ENCODE peak calls at places on chromosomes 1 and 21, in ten cellular contexts. D is mammary epithelial cell, B is suprapubic skin, S is pancreas, O is GM23338, W is aorta, G is Peyer's patch, A is ovary, V is fibroblast of lung, F is heart right ventricle. H is an unnamed sample.

GRCh38 chr1:170836146-170836545 is 99.2 kb upstream of the MROH9 start:
- DNase-seq in D (no peak), B (no peak), S (no peak), O (no peak), W (no peak), G (no peak), A (no peak), V (peak; percentile 7), F (no peak), H (no peak)

GRCh38 chr1:228225740-228226139 is 17.9 kb downstream of the OBSCN start:
- DNase-seq in D (no peak), B (no peak), S (no peak), O (no peak), W (no peak), G (no peak), A (no peak), V (no peak), F (no peak), H (no peak)

GRCh38 chr1:9280015-9280860 is 12.5 kb upstream of the SPSB1 start:
- DNase-seq in D (peak; percentile 88), B (peak; percentile 83), S (no peak), O (peak; percentile 43), W (peak; percentile 92), G (no peak), A (peak; percentile 60), V (peak; percentile 89), F (no peak), H (no peak)

GRCh38 chr1:32770221-32770731 is 46.9 kb downstream of the YARS1 start:
- DNase-seq in D (no peak), B (no peak), S (no peak), O (no peak), W (peak; percentile 75), G (no peak), A (peak; percentile 20), V (no peak), F (no peak), H (no peak)

GRCh38 chr1:21182181-21182711 is 5.5 kb upstream of the EIF4G3 start:
- DNase-seq in D (no peak), B (no peak), S (no peak), O (no peak), W (peak; percentile 39), G (no peak), A (no peak), V (no peak), F (no peak), H (no peak)

GRCh38 chr1:200245492-200245891 is 164.3 kb downstream of the ZNF281 start:
- DNase-seq in D (peak; percentile 64), B (no peak), S (peak; percentile 46), O (no peak), W (no peak), G (no peak), A (no peak), V (peak; percentile 39), F (peak; percentile 14), H (no peak)

GRCh38 chr1:70840260-70840953 is 207.2 kb downstream of the PTGER3 start:
- DNase-seq in D (no peak), B (no peak), S (no peak), O (no peak), W (no peak), G (no peak), A (no peak), V (no peak), F (no peak), H (no peak)

GRCh38 chr1:75083848-75084514 is 50.2 kb upstream of the LHX8 start:
- DNase-seq in D (peak; percentile 70), B (no peak), S (no peak), O (peak; percentile 30), W (no peak), G (no peak), A (no peak), V (no peak), F (no peak), H (no peak)

GRCh38 chr1:234918216-234918841 is 210.3 kb downstream of the TOMM20 start:
- DNase-seq in D (no peak), B (peak; percentile 65), S (peak; percentile 46), O (peak; percentile 37), W (peak; percentile 80), G (no peak), A (no peak), V (no peak), F (peak; percentile 54), H (no peak)

GRCh38 chr1:80218112-80218511 is 1211.6 kb upstream of the ADGRL4 start:
- DNase-seq in D (peak; percentile 60), B (no peak), S (no peak), O (peak; percentile 80), W (no peak), G (no peak), A (no peak), V (peak; percentile 75), F (no peak), H (no peak)

GRCh38 chr21:33943293-33943692 is 27.7 kb upstream of the ATP5PO start:
- DNase-seq in D (peak; percentile 38), B (no peak), S (no peak), O (no peak), W (no peak), G (no peak), A (no peak), V (no peak), F (no peak), H (no peak)

GRCh38 chr1:239268941-239269340 is 117.4 kb upstream of the CHRM3 start:
- DNase-seq in D (no peak), B (no peak), S (no peak), O (no peak), W (no peak), G (no peak), A (no peak), V (no peak), F (no peak), H (no peak)

GRCh38 chr1:94753171-94753972 is 66.8 kb upstream of the SLC44A3 start:
- DNase-seq in D (no peak), B (no peak), S (peak; percentile 58), O (no peak), W (no peak), G (no peak), A (peak; percentile 56), V (peak; percentile 31), F (peak; percentile 67), H (no peak)

GRCh38 chr1:89894210-89894668 is 73.4 kb downstream of the LRRC8D start:
- DNase-seq in D (peak; percentile 47), B (no peak), S (no peak), O (no peak), W (no peak), G (no peak), A (no peak), V (peak; percentile 80), F (no peak), H (no peak)

GRCh38 chr21:44301093-44301492 is 1.2 kb downstream of the PFKL start:
- DNase-seq in D (no peak), B (no peak), S (no peak), O (no peak), W (no peak), G (no peak), A (no peak), V (no peak), F (no peak), H (no peak)

GRCh38 chr1:12617901-12618660 is at the start of gene DHRS3:
- DNase-seq in D (peak; percentile 96), B (peak; percentile 87), S (peak; percentile 84), O (peak; percentile 91), W (peak; percentile 91), G (peak; percentile 48), A (peak; percentile 71), V (peak; percentile 77), F (peak; percentile 84), H (peak; percentile 53)

GRCh38 chr1:21706151-21706835 is 37.1 kb upstream of the RAP1GAP start:
- DNase-seq in D (no peak), B (no peak), S (no peak), O (peak; percentile 75), W (no peak), G (no peak), A (no peak), V (peak; percentile 2), F (no peak), H (no peak)

GRCh38 chr1:23356451-23356850 is 12.4 kb upstream of the HNRNPR start:
- DNase-seq in D (no peak), B (no peak), S (no peak), O (no peak), W (no peak), G (no peak), A (no peak), V (no peak), F (no peak), H (no peak)

GRCh38 chr1:39882152-39882551 is 1.2 kb downstream of the TRIT1 start:
- DNase-seq in D (no peak), B (no peak), S (no peak), O (no peak), W (no peak), G (no peak), A (no peak), V (no peak), F (no peak), H (no peak)

GRCh38 chr1:112532074-112532473 is 23.3 kb downstream of the WNT2B start:
- DNase-seq in D (no peak), B (no peak), S (no peak), O (no peak), W (no peak), G (no peak), A (no peak), V (no peak), F (no peak), H (no peak)
- H3K27ac ChIP-seq in D (no peak overlapping the region), B (peak overlapping the region; percentile 24), S (no peak overlapping the region), O (no peak overlapping the region), W (no peak overlapping the region), G (no peak overlapping the region), A (no peak overlapping the region), V (no peak overlapping the region), F (no peak overlapping the region), H (no peak overlapping the region)

DNA sequence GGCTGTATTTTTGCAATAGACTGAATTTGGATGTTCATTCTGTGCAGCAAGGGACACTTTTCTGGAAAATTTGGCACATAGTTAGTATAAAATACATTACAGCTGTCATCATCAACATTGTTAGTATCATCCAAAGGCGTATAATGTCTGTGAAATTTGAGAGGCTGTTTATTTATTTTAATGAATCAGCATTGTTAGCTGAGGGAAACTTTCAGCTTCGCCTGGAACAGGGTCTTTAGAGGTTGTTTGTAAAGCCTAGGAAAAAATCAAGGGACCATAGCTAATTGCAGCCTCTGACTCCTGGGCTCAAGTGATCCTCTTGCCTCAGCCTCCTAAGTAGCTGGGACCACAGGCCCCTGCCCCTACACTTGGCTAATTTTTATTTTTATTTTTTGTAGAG is 106.8 kb upstream of the USP24 start:
- DNase-seq in D (no peak), B (no peak), S (no peak), O (no peak), W (no peak), G (no peak), A (no peak), V (peak; percentile 83), F (no peak), H (no peak)
- H3K27ac ChIP-seq in D (no peak overlapping the region), B (no peak overlapping the region), S (no peak overlapping the region), O (no peak overlapping the region), W (no peak overlapping the region), G (no peak overlapping the region), A (no peak overlapping the region), V (no peak overlapping the region), F (no peak overlapping the region), H (no peak overlapping the region)

GRCh38 chr1:56507925-56508522 is 71.3 kb downstream of the PLPP3 start:
- DNase-seq in D (no peak), B (no peak), S (no peak), O (no peak), W (no peak), G (no peak), A (no peak), V (no peak), F (peak; percentile 24), H (no peak)
- H3K27ac ChIP-seq in D (no peak overlapping the region), B (no peak overlapping the region), S (peak overlapping the region; percentile 73), O (no peak overlapping the region), W (no peak overlapping the region), G (peak overlapping the region; percentile 34), A (no peak overlapping the region), V (peak overlapping the region; percentile 7), F (peak overlapping the region; percentile 83), H (no peak overlapping the region)

GRCh38 chr1:15137807-15138206 is 15.7 kb upstream of the TMEM51 start:
- DNase-seq in D (no peak), B (no peak), S (peak; percentile 75), O (no peak), W (no peak), G (no peak), A (no peak), V (no peak), F (no peak), H (no peak)
- H3K27ac ChIP-seq in D (no peak overlapping the region), B (no peak overlapping the region), S (peak overlapping the region; percentile 78), O (no peak overlapping the region), W (no peak overlapping the region), G (no peak overlapping the region), A (no peak overlapping the region), V (no peak overlapping the region), F (no peak overlapping the region), H (no peak overlapping the region)